ENCODE peak calls at places on chromosomes 6 and 20, in nine cellular contexts. R, Z, P, F, W, B, J, Y and H are unnamed samples.

GRCh38 chr20:62331347-62331746 is 28.6 kb downstream of the ADRM1 start:
- DNase-seq in R (no peak), Z (no peak), P (no peak), F (no peak), W (no peak), B (no peak), J (no peak), Y (no peak), H (no peak)

GRCh38 chr6:21594427-21595264 is 1.1 kb downstream of the SOX4 start:
- DNase-seq in R (no peak), Z (peak; percentile 79), P (peak; percentile 63), F (no peak), W (peak; percentile 62), B (peak; percentile 59), J (peak; percentile 60), Y (peak; percentile 82), H (peak; percentile 40)

GRCh38 chr20:13784271-13784892 is 337 bp downstream of the ESF1 start:
- DNase-seq in R (no peak), Z (no peak), P (no peak), F (no peak), W (no peak), B (no peak), J (no peak), Y (no peak), H (peak; percentile 2)

GRCh38 chr20:63490416-63490815 is 8.5 kb downstream of the EEF1A2 start:
- DNase-seq in R (no peak), Z (no peak), P (no peak), F (no peak), W (no peak), B (no peak), J (no peak), Y (no peak), H (no peak)

GRCh38 chr20:2804921-2805681 is 4.7 kb upstream of the CPXM1 start:
- DNase-seq in R (no peak), Z (no peak), P (no peak), F (no peak), W (no peak), B (peak; percentile 87), J (no peak), Y (no peak), H (no peak)

GRCh38 chr6:41013473-41014153 is 25.4 kb downstream of the UNC5CL start:
- DNase-seq in R (no peak), Z (no peak), P (no peak), F (no peak), W (no peak), B (no peak), J (no peak), Y (no peak), H (no peak)

GRCh38 chr6:170025341-170026271 is 265.3 kb downstream of the DLL1 start:
- DNase-seq in R (no peak), Z (no peak), P (no peak), F (no peak), W (no peak), B (no peak), J (peak; percentile 1), Y (no peak), H (no peak)

GRCh38 chr6:118203421-118204000 is 296.4 kb downstream of the SLC35F1 start:
- DNase-seq in R (no peak), Z (no peak), P (no peak), F (no peak), W (no peak), B (no peak), J (no peak), Y (no peak), H (no peak)

GRCh38 chr6:106939208-106939607 is 35.3 kb downstream of the CD24 start:
- DNase-seq in R (no peak), Z (no peak), P (no peak), F (no peak), W (no peak), B (no peak), J (no peak), Y (no peak), H (no peak)